ENCODE peak calls at places on chromosomes 4 and X, in ten cellular contexts. U is germinal center, R is fibroblast of mammary gland, N is aorta, E is astrocyte of the cerebellum, V is ureter, A is bronchial epithelial cell, P is progenitor cell of endocrine pancreas, I is MCF 10A, F is lower leg skin. L is an unnamed sample.

GRCh38 chr4:113433116-113433515 is 328.4 kb downstream of the CAMK2D start:
- DNase-seq in V (no peak), I (no peak), P (no peak), R (no peak), F (no peak), N (no peak), E (no peak), A (no peak), U (no peak), L (no peak)

GRCh38 chr4:127995776-127996175 is 30.6 kb downstream of the ABHD18 start:
- DNase-seq in V (no peak), R (peak; percentile 21), N (no peak), I (peak; percentile 71), E (no peak), A (peak; percentile 81), U (no peak), P (no peak), F (no peak), L (no peak)

GRCh38 chr4:144820706-144821105 is 174.8 kb downstream of the HHIP start:
- DNase-seq in E (peak; percentile 85), U (no peak), V (no peak), I (no peak), F (no peak), N (no peak), P (no peak), A (no peak), R (peak; percentile 79), L (peak; percentile 52)

GRCh38 chrX:48649109-48649508 is 34.5 kb upstream of the WAS start:
- DNase-seq in P (no peak), I (peak; percentile 18), U (no peak), V (no peak), F (no peak), E (no peak), A (peak; percentile 10), R (peak; percentile 17), N (no peak), L (no peak)

GRCh38 chr4:86586160-86586572 is 7.9 kb upstream of the PTPN13 start:
- DNase-seq in N (no peak), P (no peak), R (peak; percentile 22), I (peak; percentile 71), U (no peak), V (no peak), F (peak; percentile 36), A (peak; percentile 97), E (no peak), L (no peak)

GRCh38 chr4:105896984-105897760 is 1.9 kb downstream of the NPNT start:
- DNase-seq in E (no peak), I (peak; percentile 8), U (no peak), P (no peak), F (no peak), N (no peak), A (peak; percentile 47), R (no peak), V (no peak), L (no peak)

GRCh38 chrX:150094375-150094774 is 156.1 kb upstream of the EOLA2 start:
- DNase-seq in F (peak; percentile 16), R (no peak), U (no peak), A (no peak), P (no peak), E (no peak), I (no peak), V (no peak), N (no peak), L (no peak)

GRCh38 chr4:156291317-156291716 is 337.7 kb upstream of the CTSO start:
- DNase-seq in P (no peak), I (no peak), E (no peak), N (no peak), U (no peak), R (peak; percentile 46), V (no peak), A (peak; percentile 73), F (no peak), L (no peak)

GRCh38 chr4:1226598-1226997 is 22.3 kb downstream of the CTBP1 start:
- DNase-seq in V (no peak), I (no peak), E (no peak), F (no peak), N (no peak), R (no peak), U (no peak), A (no peak), P (no peak), L (no peak)

GRCh38 chrX:23612846-23613245 is 54.4 kb upstream of the PRDX4 start:
- DNase-seq in F (no peak), V (no peak), N (no peak), P (no peak), A (no peak), I (no peak), U (no peak), E (no peak), R (no peak), L (no peak)

GRCh38 chr4:26321326-26322276 is 787 bp downstream of the RBPJ start:
- DNase-seq in U (peak; percentile 17), I (peak; percentile 24), R (no peak), P (peak; percentile 21), V (no peak), A (peak; percentile 17), E (no peak), F (no peak), N (peak; percentile 57), L (peak; percentile 68)

GRCh38 chrX:52424658-52425057 is 55.8 kb downstream of the XAGE2 start:
- DNase-seq in P (no peak), V (no peak), F (no peak), U (no peak), R (peak; percentile 79), N (no peak), A (peak; percentile 1), E (no peak), I (peak; percentile 36), L (peak; percentile 64)

GRCh38 chrX:368811-369562 is 17.7 kb downstream of the PPP2R3B start:
- DNase-seq in I (no peak), U (no peak), V (no peak), P (no peak), N (no peak), R (peak; percentile 27), E (no peak), A (no peak), F (no peak), L (peak; percentile 94)

GRCh38 chrX:16869393-16870094 is 618 bp downstream of the RBBP7 start:
- DNase-seq in E (no peak), V (no peak), U (peak; percentile 30), P (peak; percentile 45), F (peak; percentile 13), I (peak; percentile 20), N (peak; percentile 60), A (no peak), R (no peak), L (peak; percentile 9)

GRCh38 chrX:79415056-79415455 is 47.9 kb upstream of the ITM2A start:
- DNase-seq in F (no peak), N (no peak), U (no peak), R (no peak), P (no peak), V (no peak), I (no peak), E (no peak), A (no peak), L (no peak)

GRCh38 chrX:123807825-123808416 is 51.9 kb upstream of the XIAP start:
- DNase-seq in E (no peak), U (no peak), V (no peak), F (no peak), R (peak; percentile 74), I (no peak), N (no peak), A (no peak), P (no peak), L (no peak)

GRCh38 chrX:154313147-154313546 is 17.6 kb downstream of the TKTL1 start:
- DNase-seq in F (no peak), N (no peak), R (no peak), P (no peak), V (no peak), U (no peak), I (no peak), E (no peak), A (no peak), L (no peak)

GRCh38 chrX:24498181-24498580 is 33.1 kb downstream of the PDK3 start:
- DNase-seq in A (no peak), F (no peak), I (peak; percentile 26), E (peak; percentile 31), U (no peak), R (peak; percentile 7), N (no peak), P (no peak), V (peak; percentile 50), L (peak; percentile 6)

GRCh38 chrX:69107231-69107739 is 58.0 kb downstream of the PJA1 start:
- DNase-seq in R (no peak), N (no peak), E (no peak), U (no peak), I (peak; percentile 36), F (no peak), V (no peak), P (peak; percentile 18), A (no peak), L (no peak)

GRCh38 chr4:140595065-140595464 is 26.3 kb upstream of the UCP1 start:
- DNase-seq in N (no peak), R (peak; percentile 5), U (peak; percentile 22), E (no peak), P (no peak), V (no peak), I (peak; percentile 61), A (peak; percentile 62), F (no peak), L (no peak)

GRCh38 chr4:40241026-40241425 is 44.2 kb downstream of the RHOH start:
- DNase-seq in I (no peak), R (no peak), N (no peak), V (no peak), P (no peak), A (no peak), U (no peak), E (no peak), F (no peak), L (no peak)

GRCh38 chrX:77447339-77448149 is at the start of gene FGF16:
- DNase-seq in V (no peak), F (no peak), U (no peak), R (peak; percentile 10), E (no peak), N (no peak), A (no peak), I (no peak), P (no peak), L (no peak)

GRCh38 chr4:177573487-177573886 is 131.2 kb upstream of the AGA start:
- DNase-seq in U (no peak), I (peak; percentile 94), E (peak; percentile 42), A (peak; percentile 91), R (peak; percentile 96), N (no peak), F (no peak), V (no peak), P (no peak), L (no peak)

L was measured in myocyte.